ENCODE peak calls at places on chromosomes 12 and 14, in four cellular contexts. M is ureter, R is GM23248, W is fibroblast of pulmonary artery. Z is an unnamed sample.
A peak's percentile ranks its signal among the peaks of the same experiment; 100 is the strongest.

GRCh38 chr12:86249856-86250255 is 6.3 kb downstream of the MGAT4C start:
- DNase-seq in R (peak; percentile 4), M (no peak), W (peak; percentile 29), Z (no peak)

GRCh38 chr14:64931123-64931522 is 11.4 kb downstream of the GPX2 start:
- DNase-seq in R (no peak), W (no peak), M (no peak), Z (no peak)

GRCh38 chr14:78319411-78319810 is 149.2 kb downstream of the NRXN3 start:
- DNase-seq in W (no peak), R (no peak), M (no peak), Z (no peak)

GRCh38 chr12:48023386-48023785 is 19.1 kb upstream of the COL2A1 start:
- DNase-seq in W (no peak), R (no peak), M (no peak), Z (no peak)

GRCh38 chr12:42981379-42981778 is 391.8 kb upstream of the PRICKLE1 start:
- DNase-seq in R (peak; percentile 84), W (no peak), M (no peak), Z (no peak)

GRCh38 chr14:74956280-74957072 is 1.1 kb upstream of the PGF start:
- DNase-seq in W (no peak), R (no peak), M (no peak), Z (no peak)

GRCh38 chr12:24864796-24865125 is 84.1 kb downstream of the BCAT1 start:
- DNase-seq in M (no peak), W (no peak), R (peak; percentile 19), Z (no peak)

GRCh38 chr12:123860369-123860768 is 98.3 kb downstream of the DNAH10 start:
- DNase-seq in R (no peak), W (peak; percentile 2), M (no peak), Z (no peak)

GRCh38 chr12:96400631-96401060 is 407 bp upstream of the CDK17 start:
- DNase-seq in R (peak; percentile 59), W (peak; percentile 61), M (no peak), Z (peak; percentile 50)

GRCh38 chr14:31877333-31877798 is 199.7 kb upstream of the ARHGAP5 start:
- DNase-seq in W (peak; percentile 71), M (no peak), R (peak; percentile 25), Z (no peak)

GRCh38 chr14:32230695-32231280 is 27.7 kb upstream of the RNU6-8 start:
- DNase-seq in R (peak; percentile 82), W (peak; percentile 58), M (no peak), Z (no peak)

GRCh38 chr12:102652645-102653313 is 172.4 kb upstream of the IGF1 start:
- DNase-seq in W (no peak), M (no peak), R (no peak), Z (no peak)

GRCh38 chr12:124915249-124916236 is 1.1 kb upstream of the UBC start:
- DNase-seq in W (peak; percentile 36), M (no peak), R (peak; percentile 79), Z (peak; percentile 73)

GRCh38 chr12:107668320-107668719 is 17.3 kb upstream of the PWP1 start:
- DNase-seq in M (no peak), R (peak; percentile 9), W (no peak), Z (no peak)

Z was measured in G401.